ENCODE peak calls at places on chromosomes 2 and 18, in ten cellular contexts. Z, Y, X, P, J, E, S, G, U and D are unnamed samples.
A peak's percentile ranks its signal among the peaks of the same experiment; 100 is the strongest.

GRCh38 chr2:9297807-9298206 is 91.2 kb downstream of the ASAP2 start:
- DNase-seq in Z (no peak), Y (no peak), X (no peak), P (no peak), J (no peak), E (no peak), S (no peak), G (no peak), U (no peak), D (no peak)

GRCh38 chr18:69071680-69072079 is 273.8 kb downstream of the CCDC102B start:
- DNase-seq in Z (no peak), Y (no peak), X (no peak), P (no peak), J (no peak), E (no peak), S (no peak), G (no peak), U (no peak), D (no peak)

GRCh38 chr2:113981404-113982134 is 91.7 kb downstream of the ACTR3 start:
- DNase-seq in Z (no peak), Y (no peak), X (no peak), P (no peak), J (no peak), E (no peak), S (no peak), G (no peak), U (no peak), D (no peak)

GRCh38 chr2:126804347-126804746 is 94.3 kb upstream of the TEX51 start:
- DNase-seq in Z (no peak), Y (no peak), X (no peak), P (no peak), J (no peak), E (no peak), S (no peak), G (no peak), U (no peak), D (no peak)

GRCh38 chr2:73134471-73134870 is 21.7 kb upstream of the RAB11FIP5 start:
- DNase-seq in Z (no peak), Y (no peak), X (no peak), P (no peak), J (no peak), E (no peak), S (no peak), G (no peak), U (no peak), D (no peak)

GRCh38 chr18:55401638-55402191 is 186.3 kb downstream of the TCF4 start:
- DNase-seq in Z (no peak), Y (no peak), X (peak; percentile 61), P (peak; percentile 46), J (peak; percentile 56), E (no peak), S (peak; percentile 5), G (no peak), U (no peak), D (no peak)

GRCh38 chr18:28511421-28511821 is 334.5 kb upstream of the CDH2 start:
- DNase-seq in Z (no peak), Y (no peak), X (no peak), P (no peak), J (no peak), E (no peak), S (no peak), G (no peak), U (no peak), D (no peak)

GRCh38 chr18:75923169-75923568 is 495.7 kb upstream of the SMIM21 start:
- DNase-seq in Z (peak; percentile 64), Y (no peak), X (peak; percentile 81), P (peak; percentile 80), J (no peak), E (peak; percentile 55), S (peak; percentile 65), G (no peak), U (no peak), D (no peak)

GRCh38 chr2:197197808-197198409 is 112.7 kb downstream of the ANKRD44 start:
- DNase-seq in Z (no peak), Y (no peak), X (no peak), P (no peak), J (no peak), E (no peak), S (no peak), G (no peak), U (no peak), D (no peak)

GRCh38 chr2:231348173-231348572 is 47.3 kb upstream of the B3GNT7 start:
- DNase-seq in Z (no peak), Y (no peak), X (no peak), P (no peak), J (no peak), E (peak; percentile 57), S (peak; percentile 44), G (peak; percentile 2), U (peak; percentile 13), D (no peak)

GRCh38 chr2:206127656-206128055 is 31.6 kb downstream of the NDUFS1 start:
- DNase-seq in Z (no peak), Y (no peak), X (no peak), P (no peak), J (no peak), E (no peak), S (peak; percentile 49), G (no peak), U (no peak), D (no peak)

GRCh38 chr2:85846411-85846810 is 42.4 kb downstream of the ST3GAL5 start:
- DNase-seq in Z (no peak), Y (no peak), X (no peak), P (no peak), J (no peak), E (no peak), S (no peak), G (no peak), U (no peak), D (no peak)

GRCh38 chr2:39481611-39482010 is 44.5 kb upstream of the MAP4K3 start:
- DNase-seq in Z (no peak), Y (no peak), X (no peak), P (no peak), J (no peak), E (no peak), S (peak; percentile 54), G (no peak), U (no peak), D (no peak)

GRCh38 chr2:47003641-47004427 is 88.2 kb upstream of the MCFD2 start:
- DNase-seq in Z (no peak), Y (no peak), X (peak; percentile 69), P (no peak), J (no peak), E (no peak), S (no peak), G (no peak), U (no peak), D (no peak)

GRCh38 chr18:59988098-59988706 is 88.4 kb downstream of the PMAIP1 start:
- DNase-seq in Z (no peak), Y (peak; percentile 43), X (no peak), P (peak; percentile 27), J (peak; percentile 48), E (no peak), S (peak; percentile 53), G (no peak), U (peak; percentile 50), D (peak; percentile 33)

DNA sequence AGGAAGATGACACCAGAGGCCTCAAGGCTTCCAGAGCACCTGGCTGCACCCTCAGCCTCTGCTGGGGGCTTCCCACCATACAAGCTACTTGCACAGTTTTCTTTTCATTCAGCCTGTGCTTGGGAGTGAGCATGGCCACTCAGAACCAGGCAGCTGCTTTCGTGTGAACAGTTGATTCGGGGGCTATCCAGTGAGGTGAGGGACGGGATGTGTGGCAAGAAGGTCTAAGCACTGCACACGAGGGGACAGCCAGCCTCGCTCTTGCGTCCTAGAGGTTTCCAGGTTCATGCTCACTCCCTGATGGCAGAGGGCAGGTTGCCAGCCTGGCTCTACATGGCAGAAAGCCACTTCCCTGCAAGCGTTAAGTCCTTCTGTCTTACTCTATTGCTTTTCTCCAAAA is 146.2 kb downstream of the MBP start:
- DNase-seq in Z (no peak), Y (no peak), X (no peak), P (peak; percentile 8), J (no peak), E (no peak), S (no peak), G (no peak), U (no peak), D (no peak)
- H3K4me1 ChIP-seq in Z (no peaks in the 10 kb centered on the region), Y (no peaks in the 10 kb centered on the region), X (no peaks in the 10 kb centered on the region), P (peaks cover 28% of the 10 kb centered on the region), J (no peaks in the 10 kb centered on the region), E (peaks cover 3% of the 10 kb centered on the region), S (no peaks in the 10 kb centered on the region), G (peaks cover 6% of the 10 kb centered on the region), U (peaks cover 18% of the 10 kb centered on the region), D (peaks cover 6% of the 10 kb centered on the region)

GRCh38 chr2:42053482-42053790 is 5.6 kb downstream of the PKDCC start:
- DNase-seq in Z (no peak), Y (no peak), X (no peak), P (no peak), J (no peak), E (no peak), S (no peak), G (no peak), U (no peak), D (no peak)
- H3K4me3 ChIP-seq in Z (peak overlapping the region; percentile 91), Y (no peak overlapping the region), X (no peak overlapping the region), P (peak overlapping the region; percentile 4), J (no peak overlapping the region), E (no peak overlapping the region), S (no peak overlapping the region), G (no peak overlapping the region), U (no peak overlapping the region), D (no peak overlapping the region)

DNA sequence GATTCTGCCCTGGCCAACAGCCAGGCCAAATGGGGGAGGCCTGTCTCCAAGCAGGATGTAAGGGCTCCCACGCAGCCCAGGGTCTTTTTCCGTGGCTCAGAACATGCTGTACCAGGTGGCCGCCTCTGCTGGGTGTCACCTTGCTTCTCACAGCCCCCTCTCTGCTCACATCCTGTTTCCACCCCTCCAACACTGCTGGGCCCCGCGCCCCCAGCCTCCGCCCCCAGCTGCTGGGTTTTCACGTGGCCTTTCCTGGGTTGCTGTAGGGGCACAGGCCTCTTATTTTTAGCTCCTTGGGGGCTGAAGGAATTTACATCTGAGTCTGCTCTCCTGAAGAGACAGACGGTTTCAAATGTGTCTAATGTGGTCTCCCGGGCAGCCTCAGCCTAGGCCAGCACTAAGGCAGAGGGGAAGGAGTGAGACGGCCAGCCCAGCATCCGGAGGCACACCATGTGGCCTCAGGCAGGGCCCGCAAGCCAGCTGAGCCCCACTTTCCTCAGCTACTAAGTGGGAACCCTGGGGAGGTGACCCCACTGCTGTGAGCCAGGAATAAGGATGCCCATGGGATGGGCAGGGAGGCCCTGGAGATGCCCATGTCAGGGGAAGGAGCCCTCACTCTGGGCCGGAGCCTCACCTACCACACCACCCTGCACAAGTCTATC is 18.7 kb upstream of the DUSP2 start:
- DNase-seq in Z (no peak), Y (no peak), X (no peak), P (no peak), J (no peak), E (no peak), S (no peak), G (no peak), U (no peak), D (peak; percentile 78)
- H3K4me1 ChIP-seq in Z (no peaks in the 10 kb centered on the region), Y (no peaks in the 10 kb centered on the region), X (no peaks in the 10 kb centered on the region), P (peaks cover 25% of the 10 kb centered on the region), J (no peaks in the 10 kb centered on the region), E (no peaks in the 10 kb centered on the region), S (no peaks in the 10 kb centered on the region), G (no peaks in the 10 kb centered on the region), U (no peaks in the 10 kb centered on the region), D (peaks cover 46% of the 10 kb centered on the region)

DNA sequence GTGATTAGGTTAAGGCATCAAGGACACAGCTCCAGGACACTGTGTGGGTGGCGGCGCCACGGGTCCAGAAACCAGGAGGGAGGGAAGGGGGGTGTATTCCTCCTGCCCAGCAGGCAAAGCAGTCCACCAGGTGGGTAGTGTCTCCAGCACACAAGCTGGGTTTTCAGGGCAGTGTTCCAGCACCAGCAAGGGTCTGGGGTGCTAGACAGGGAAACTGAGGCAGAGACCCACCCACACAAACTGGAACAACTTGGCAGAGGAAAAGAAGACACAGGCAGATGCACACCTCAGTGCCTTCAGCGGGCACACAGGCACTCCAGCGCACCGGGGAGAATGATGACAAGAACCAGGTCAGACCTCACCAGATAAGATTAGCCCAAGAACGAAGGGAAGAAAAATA is 28.4 kb upstream of the GNAL start:
- DNase-seq in Z (no peak), Y (no peak), X (no peak), P (no peak), J (no peak), E (no peak), S (no peak), G (no peak), U (no peak), D (no peak)
- H3K4me3 ChIP-seq in Z (no peak overlapping the region), Y (no peak overlapping the region), X (no peak overlapping the region), P (no peak overlapping the region), J (no peak overlapping the region), E (no peak overlapping the region), S (no peak overlapping the region), G (no peak overlapping the region), U (no peak overlapping the region), D (no peak overlapping the region)